ENCODE peak calls at places on chromosomes 2 and 18, in six cellular contexts. O is cardiac muscle cell, H is endothelial cell of umbilical vein, I is hepatocyte, Y is stomach, E is neuronal stem cell. V is an unnamed sample.

GRCh38 chr2:134277223-134277622 is 23.4 kb downstream of the MGAT5 start:
- DNase-seq in O (no peak), H (no peak), I (no peak), Y (no peak), E (no peak), V (no peak)

GRCh38 chr2:166716968-166717367 is 171.3 kb upstream of the XIRP2 start:
- DNase-seq in O (no peak), H (no peak), I (no peak), Y (no peak), E (no peak), V (no peak)

GRCh38 chr2:16037808-16038457 is 97.6 kb downstream of the MYCN start:
- DNase-seq in O (no peak), H (no peak), I (no peak), Y (no peak), E (no peak), V (no peak)

GRCh38 chr2:105103481-105103880 is 65.6 kb downstream of the MRPS9 start:
- DNase-seq in O (no peak), H (no peak), I (no peak), Y (no peak), E (no peak), V (no peak)

GRCh38 chr18:62850619-62851306 is 135.4 kb downstream of the PHLPP1 start:
- DNase-seq in O (no peak), H (peak; percentile 59), I (no peak), Y (no peak), E (no peak), V (no peak)

GRCh38 chr2:217685255-217685605 is 317.6 kb downstream of the TNS1 start:
- DNase-seq in O (peak; percentile 3), H (no peak), I (peak; percentile 92), Y (peak; percentile 56), E (no peak), V (no peak)

GRCh38 chr2:71129114-71129890 is 727 bp downstream of the MCEE start:
- DNase-seq in O (no peak), H (peak; percentile 39), I (no peak), Y (no peak), E (no peak), V (peak; percentile 74)

GRCh38 chr18:8974696-8975095 is 127.8 kb upstream of the NDUFV2 start:
- DNase-seq in O (no peak), H (no peak), I (no peak), Y (no peak), E (no peak), V (no peak)

GRCh38 chr2:26848336-26849055 is 564 bp downstream of the DPYSL5 start:
- DNase-seq in O (peak; percentile 34), H (no peak), I (peak; percentile 39), Y (no peak), E (peak; percentile 63), V (no peak)

GRCh38 chr2:179137191-179137590 is 87.3 kb upstream of the CCDC141 start:
- DNase-seq in O (no peak), H (no peak), I (no peak), Y (no peak), E (no peak), V (no peak)

GRCh38 chr2:165959371-165959770 is 5.8 kb upstream of the TTC21B start:
- DNase-seq in O (no peak), H (no peak), I (no peak), Y (no peak), E (no peak), V (no peak)

DNA sequence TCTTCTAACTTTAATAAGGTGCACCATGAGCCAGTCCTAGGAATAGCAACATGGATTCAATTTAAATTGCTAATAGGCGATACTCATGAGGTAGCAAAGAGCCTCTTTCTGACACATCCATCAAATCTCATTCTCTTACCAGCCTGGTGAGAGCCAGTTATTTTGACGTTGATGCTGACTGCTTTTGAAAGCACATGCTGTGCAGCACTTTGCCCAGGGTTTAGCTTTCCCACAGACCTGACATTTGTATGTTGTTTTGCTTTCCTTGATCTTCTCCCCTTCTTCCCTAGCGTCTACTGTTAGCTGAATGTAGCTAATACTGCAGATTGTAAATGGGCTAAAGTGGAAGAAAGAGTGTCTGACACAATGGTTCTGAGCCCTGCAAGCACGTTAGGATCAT is 101.1 kb upstream of the CCDC85A start:
- DNase-seq in O (no peak), H (no peak), I (no peak), Y (no peak), E (no peak), V (no peak)
- H3K27ac ChIP-seq in O (no peak overlapping the region), H (no peak overlapping the region), I (no peak overlapping the region), Y (no peak overlapping the region), E (no peak overlapping the region), V (no peak overlapping the region)

DNA sequence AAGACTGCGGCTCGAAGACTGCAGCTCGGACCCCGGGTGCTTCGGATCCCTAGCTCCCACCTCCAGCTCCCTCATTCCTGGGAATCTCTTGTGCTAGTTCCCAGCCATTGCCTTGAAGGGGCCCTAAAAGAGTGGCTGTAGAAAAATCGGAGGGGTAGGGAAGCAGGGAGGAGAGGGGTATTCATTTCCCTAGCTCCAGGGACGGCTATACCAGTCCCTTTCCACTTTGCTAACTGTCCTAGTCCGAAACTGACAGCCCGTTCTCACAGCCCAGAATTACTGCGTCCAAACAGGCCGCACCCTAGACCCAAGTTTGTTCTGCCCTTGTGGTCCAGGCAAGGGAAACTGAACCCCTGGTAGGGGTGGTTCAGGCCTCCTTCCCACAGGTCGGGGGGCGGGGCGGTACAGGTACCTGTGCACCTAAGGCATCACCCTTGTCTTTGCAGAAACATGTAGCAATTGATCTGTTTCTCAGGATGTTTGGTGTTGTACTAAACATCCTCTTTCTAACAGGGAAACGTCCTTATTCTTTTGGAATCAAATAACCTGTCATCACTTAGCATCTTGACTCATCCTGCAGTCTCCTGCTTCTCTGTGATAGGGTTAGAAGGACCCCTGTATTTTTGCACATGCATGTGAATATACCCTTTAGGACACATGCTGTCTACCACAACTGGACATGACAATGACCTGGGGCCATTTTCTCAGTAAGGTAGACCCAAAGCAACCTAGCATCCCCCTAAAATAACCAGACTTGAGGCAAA is 4.0 kb downstream of the EMX1 start:
- DNase-seq in O (no peak), H (no peak), I (no peak), Y (peak; percentile 23), E (no peak), V (no peak)
- H3K4me3 ChIP-seq in O (no peak overlapping the region), H (no peak overlapping the region), I (no peak overlapping the region), Y (peak overlapping the region; percentile 46), E (peak overlapping the region; percentile 72), V (no peak overlapping the region)

GRCh38 chr2:2582998-2583545 is 252.0 kb upstream of the MYT1L start:
- DNase-seq in O (no peak), H (no peak), I (no peak), Y (peak; percentile 18), E (no peak), V (no peak)
- H3K4me1 ChIP-seq in O (no peaks in the 10 kb centered on the region), H (no peaks in the 10 kb centered on the region), I (no peaks in the 10 kb centered on the region), Y (no peaks in the 10 kb centered on the region), E (no peaks in the 10 kb centered on the region), V (no peaks in the 10 kb centered on the region)

DNA sequence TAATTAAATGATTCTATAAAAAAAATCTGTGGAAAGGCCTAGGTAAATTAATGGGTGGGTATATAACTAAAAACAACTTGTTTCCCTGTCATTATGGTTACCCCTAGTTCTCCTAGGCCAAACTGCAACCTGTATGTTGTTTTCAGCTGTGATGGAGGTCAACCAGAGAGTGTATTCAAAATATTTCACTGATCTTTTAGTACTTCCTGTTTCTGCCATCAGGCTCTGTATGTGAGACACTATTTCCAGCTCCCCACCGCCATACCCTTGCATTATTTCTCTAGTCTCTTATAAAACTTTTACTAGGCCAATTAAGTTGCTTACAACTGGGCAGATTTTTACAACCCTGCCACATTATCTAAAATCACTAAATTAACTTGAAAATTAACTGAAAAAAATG is 21.0 kb upstream of the CDKL4 start:
- DNase-seq in O (no peak), H (no peak), I (no peak), Y (no peak), E (no peak), V (no peak)
- H3K27ac ChIP-seq in O (no peak overlapping the region), H (no peak overlapping the region), I (no peak overlapping the region), Y (no peak overlapping the region), E (no peak overlapping the region), V (no peak overlapping the region)

DNA sequence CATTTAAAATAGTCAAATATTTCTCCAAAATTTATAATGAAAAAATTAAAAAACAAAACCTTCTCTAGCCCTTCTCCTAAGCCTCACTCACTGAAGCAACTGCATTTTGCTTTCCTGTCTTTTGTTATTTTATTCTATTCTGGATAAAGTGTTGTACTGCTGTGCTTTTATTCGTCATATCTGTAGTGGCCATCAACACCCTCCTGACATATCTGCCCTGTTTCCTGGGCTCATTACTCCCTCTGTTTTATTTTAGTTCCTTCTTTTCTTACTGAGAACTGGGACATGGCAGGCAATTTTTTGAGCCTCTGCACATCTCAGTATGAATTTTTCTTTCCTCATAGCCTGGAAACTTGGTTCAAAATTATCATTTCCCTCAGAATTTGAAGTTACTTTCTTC is 224.2 kb downstream of the GULP1 start:
- DNase-seq in O (no peak), H (no peak), I (no peak), Y (no peak), E (no peak), V (no peak)
- H3K4me3 ChIP-seq in O (no peak overlapping the region), H (no peak overlapping the region), I (no peak overlapping the region), Y (no peak overlapping the region), E (no peak overlapping the region), V (no peak overlapping the region)

DNA sequence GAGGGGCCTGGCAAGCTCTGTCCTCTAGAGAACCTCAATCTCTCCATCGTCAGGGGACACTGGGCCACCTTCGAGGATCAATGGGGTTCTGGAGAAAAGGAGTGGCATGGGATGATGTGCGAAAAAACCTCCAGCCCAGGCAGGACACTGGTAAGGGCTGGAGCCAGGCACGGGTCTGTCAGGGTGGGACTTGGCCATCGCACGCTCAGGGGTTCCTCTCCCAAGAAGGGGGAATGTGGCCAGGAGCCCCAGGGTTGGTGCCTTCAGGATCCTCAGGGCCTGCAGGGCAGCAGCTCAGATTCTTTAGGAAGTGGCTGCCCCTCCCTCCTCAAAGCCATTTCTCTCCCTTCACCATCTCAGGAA is 46.8 kb upstream of the PLB1 start:
- DNase-seq in O (no peak), H (no peak), I (no peak), Y (no peak), E (no peak), V (no peak)
- H3K4me1 ChIP-seq in O (no peaks in the 10 kb centered on the region), H (peaks cover 19% of the 10 kb centered on the region), I (peaks cover 3% of the 10 kb centered on the region), Y (no peaks in the 10 kb centered on the region), E (no peaks in the 10 kb centered on the region), V (no peaks in the 10 kb centered on the region)

DNA sequence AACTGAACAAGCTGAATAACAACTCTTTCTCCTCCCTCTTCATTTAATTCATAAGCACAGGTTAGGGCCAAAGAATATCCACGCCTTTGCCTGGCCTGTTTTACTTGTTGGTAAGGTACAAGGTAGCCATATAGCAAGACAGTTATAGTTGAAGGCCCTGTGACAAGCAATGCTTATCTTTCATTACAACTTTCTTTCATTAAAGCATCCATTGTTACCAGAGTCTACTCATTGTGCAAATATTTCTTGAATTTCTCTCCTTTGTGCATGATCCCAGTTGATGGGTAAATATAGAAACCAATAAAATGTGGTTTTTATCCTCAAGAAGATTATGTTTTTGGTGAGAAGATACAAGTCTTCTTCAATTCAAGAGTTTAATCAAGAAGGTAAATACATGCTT is 140.2 kb downstream of the UBE2E3 start:
- DNase-seq in O (no peak), H (no peak), I (no peak), Y (no peak), E (no peak), V (no peak)
- H3K27ac ChIP-seq in O (no peak overlapping the region), H (no peak overlapping the region), I (no peak overlapping the region), Y (no peak overlapping the region), E (no peak overlapping the region), V (no peak overlapping the region)